ENCODE peak calls at places on chromosomes 6 and 20, in six cellular contexts. One of them, this sample, is unnamed.

GRCh38 chr20:44219287-44219686 is 8.7 kb upstream of the OSER1 start:
- DNase-seq in stomach: no peak
- DNase-seq in HuH-7: no peak
- DNase-seq in effector memory CD4-positive, alpha-beta T cell: no peak
- DNase-seq in stimulated activated CD4-positive, alpha-beta T cell treated with anti-CD3 and anti-CD28 coated beads, Interleukin-4, amount 100 ng/mL, for 48 hours: no peak
- DNase-seq in bronchial epithelial cell: no peak
- DNase-seq in this sample: no peak

GRCh38 chr6:129875610-129876515 is 14.7 kb upstream of the TMEM244 start:
- DNase-seq in stomach: no peak
- DNase-seq in effector memory CD4-positive, alpha-beta T cell: no peak
- DNase-seq in HuH-7: no peak
- DNase-seq in bronchial epithelial cell: no peak
- DNase-seq in stimulated activated CD4-positive, alpha-beta T cell treated with anti-CD3 and anti-CD28 coated beads, Interleukin-4, amount 100 ng/mL, for 48 hours: no peak
- DNase-seq in this sample: no peak

GRCh38 chr6:26268659-26269402 is 96.2 kb upstream of the BTN3A2 start:
- DNase-seq in stimulated activated CD4-positive, alpha-beta T cell treated with anti-CD3 and anti-CD28 coated beads, Interleukin-4, amount 100 ng/mL, for 48 hours: no peak
- DNase-seq in bronchial epithelial cell: peak
- DNase-seq in effector memory CD4-positive, alpha-beta T cell: no peak
- DNase-seq in stomach: no peak
- DNase-seq in HuH-7: no peak
- DNase-seq in this sample: no peak

GRCh38 chr20:63037669-63038268 is 31.0 kb upstream of the BHLHE23 start:
- DNase-seq in bronchial epithelial cell: no peak
- DNase-seq in effector memory CD4-positive, alpha-beta T cell: no peak
- DNase-seq in stomach: no peak
- DNase-seq in stimulated activated CD4-positive, alpha-beta T cell treated with anti-CD3 and anti-CD28 coated beads, Interleukin-4, amount 100 ng/mL, for 48 hours: no peak
- DNase-seq in HuH-7: no peak
- DNase-seq in this sample: no peak

GRCh38 chr20:34747479-34747878 is 43.3 kb downstream of the TP53INP2 start:
- DNase-seq in stimulated activated CD4-positive, alpha-beta T cell treated with anti-CD3 and anti-CD28 coated beads, Interleukin-4, amount 100 ng/mL, for 48 hours: no peak
- DNase-seq in effector memory CD4-positive, alpha-beta T cell: no peak
- DNase-seq in HuH-7: no peak
- DNase-seq in bronchial epithelial cell: no peak
- DNase-seq in stomach: no peak
- DNase-seq in this sample: no peak

GRCh38 chr20:51497542-51498467 is 44.7 kb downstream of the NFATC2 start:
- DNase-seq in bronchial epithelial cell: no peak
- DNase-seq in HuH-7: no peak
- DNase-seq in effector memory CD4-positive, alpha-beta T cell: peak
- DNase-seq in stimulated activated CD4-positive, alpha-beta T cell treated with anti-CD3 and anti-CD28 coated beads, Interleukin-4, amount 100 ng/mL, for 48 hours: peak
- DNase-seq in stomach: no peak
- DNase-seq in this sample: peak

GRCh38 chr6:110944681-110945151 is 13.8 kb upstream of the GTF3C6 start:
- DNase-seq in HuH-7: no peak
- DNase-seq in bronchial epithelial cell: peak
- DNase-seq in stomach: no peak
- DNase-seq in stimulated activated CD4-positive, alpha-beta T cell treated with anti-CD3 and anti-CD28 coated beads, Interleukin-4, amount 100 ng/mL, for 48 hours: peak
- DNase-seq in effector memory CD4-positive, alpha-beta T cell: no peak
- DNase-seq in this sample: peak

GRCh38 chr6:158912591-158912990 is 87.4 kb downstream of the RSPH3 start:
- DNase-seq in bronchial epithelial cell: no peak
- DNase-seq in stimulated activated CD4-positive, alpha-beta T cell treated with anti-CD3 and anti-CD28 coated beads, Interleukin-4, amount 100 ng/mL, for 48 hours: no peak
- DNase-seq in HuH-7: no peak
- DNase-seq in effector memory CD4-positive, alpha-beta T cell: no peak
- DNase-seq in stomach: no peak
- DNase-seq in this sample: no peak

GRCh38 chr6:96015321-96015790 is 418 bp upstream of the FUT9 start:
- DNase-seq in stimulated activated CD4-positive, alpha-beta T cell treated with anti-CD3 and anti-CD28 coated beads, Interleukin-4, amount 100 ng/mL, for 48 hours: no peak
- DNase-seq in bronchial epithelial cell: no peak
- DNase-seq in effector memory CD4-positive, alpha-beta T cell: no peak
- DNase-seq in stomach: peak
- DNase-seq in HuH-7: no peak
- DNase-seq in this sample: no peak

GRCh38 chr6:101110814-101111213 is 229.7 kb upstream of the ASCC3 start:
- DNase-seq in bronchial epithelial cell: peak
- DNase-seq in stimulated activated CD4-positive, alpha-beta T cell treated with anti-CD3 and anti-CD28 coated beads, Interleukin-4, amount 100 ng/mL, for 48 hours: no peak
- DNase-seq in HuH-7: no peak
- DNase-seq in effector memory CD4-positive, alpha-beta T cell: no peak
- DNase-seq in stomach: no peak
- DNase-seq in this sample: no peak

GRCh38 chr6:113190170-113190569 is 667.0 kb upstream of the MARCKS start:
- DNase-seq in HuH-7: no peak
- DNase-seq in stimulated activated CD4-positive, alpha-beta T cell treated with anti-CD3 and anti-CD28 coated beads, Interleukin-4, amount 100 ng/mL, for 48 hours: no peak
- DNase-seq in effector memory CD4-positive, alpha-beta T cell: no peak
- DNase-seq in bronchial epithelial cell: peak
- DNase-seq in stomach: no peak
- DNase-seq in this sample: no peak

GRCh38 chr6:132060591-132060990 is 109.4 kb upstream of the CCN2 start:
- DNase-seq in stomach: no peak
- DNase-seq in HuH-7: no peak
- DNase-seq in bronchial epithelial cell: peak
- DNase-seq in stimulated activated CD4-positive, alpha-beta T cell treated with anti-CD3 and anti-CD28 coated beads, Interleukin-4, amount 100 ng/mL, for 48 hours: no peak
- DNase-seq in effector memory CD4-positive, alpha-beta T cell: no peak
- DNase-seq in this sample: no peak

GRCh38 chr6:127415096-127415495 is 44.1 kb downstream of the KIAA0408 start:
- DNase-seq in effector memory CD4-positive, alpha-beta T cell: no peak
- DNase-seq in bronchial epithelial cell: no peak
- DNase-seq in stimulated activated CD4-positive, alpha-beta T cell treated with anti-CD3 and anti-CD28 coated beads, Interleukin-4, amount 100 ng/mL, for 48 hours: no peak
- DNase-seq in HuH-7: no peak
- DNase-seq in stomach: no peak
- DNase-seq in this sample: no peak

GRCh38 chr6:81997091-81997926 is 244.8 kb upstream of the TENT5A start:
- DNase-seq in HuH-7: no peak
- DNase-seq in stomach: no peak
- DNase-seq in stimulated activated CD4-positive, alpha-beta T cell treated with anti-CD3 and anti-CD28 coated beads, Interleukin-4, amount 100 ng/mL, for 48 hours: no peak
- DNase-seq in effector memory CD4-positive, alpha-beta T cell: no peak
- DNase-seq in bronchial epithelial cell: peak
- DNase-seq in this sample: no peak

GRCh38 chr6:168956884-168957730 is 296.5 kb downstream of the THBS2 start:
- DNase-seq in bronchial epithelial cell: peak
- DNase-seq in stomach: peak
- DNase-seq in effector memory CD4-positive, alpha-beta T cell: no peak
- DNase-seq in HuH-7: peak
- DNase-seq in stimulated activated CD4-positive, alpha-beta T cell treated with anti-CD3 and anti-CD28 coated beads, Interleukin-4, amount 100 ng/mL, for 48 hours: peak
- DNase-seq in this sample: peak

GRCh38 chr6:92577077-92577719 is 842.2 kb downstream of the EPHA7 start:
- DNase-seq in stomach: no peak
- DNase-seq in stimulated activated CD4-positive, alpha-beta T cell treated with anti-CD3 and anti-CD28 coated beads, Interleukin-4, amount 100 ng/mL, for 48 hours: no peak
- DNase-seq in bronchial epithelial cell: no peak
- DNase-seq in effector memory CD4-positive, alpha-beta T cell: no peak
- DNase-seq in HuH-7: no peak
- DNase-seq in this sample: no peak

GRCh38 chr6:39464067-39464466 is 141.6 kb upstream of the KCNK16 start:
- DNase-seq in stimulated activated CD4-positive, alpha-beta T cell treated with anti-CD3 and anti-CD28 coated beads, Interleukin-4, amount 100 ng/mL, for 48 hours: no peak
- DNase-seq in effector memory CD4-positive, alpha-beta T cell: no peak
- DNase-seq in bronchial epithelial cell: no peak
- DNase-seq in HuH-7: no peak
- DNase-seq in stomach: no peak
- DNase-seq in this sample: no peak

GRCh38 chr6:16267428-16268263 is 29.3 kb downstream of the GMPR start:
- DNase-seq in HuH-7: no peak
- DNase-seq in bronchial epithelial cell: no peak
- DNase-seq in effector memory CD4-positive, alpha-beta T cell: no peak
- DNase-seq in stimulated activated CD4-positive, alpha-beta T cell treated with anti-CD3 and anti-CD28 coated beads, Interleukin-4, amount 100 ng/mL, for 48 hours: no peak
- DNase-seq in stomach: no peak
- DNase-seq in this sample: no peak

GRCh38 chr20:43975096-43975768 is 60.6 kb downstream of the TOX2 start:
- DNase-seq in stomach: no peak
- DNase-seq in HuH-7: no peak
- DNase-seq in stimulated activated CD4-positive, alpha-beta T cell treated with anti-CD3 and anti-CD28 coated beads, Interleukin-4, amount 100 ng/mL, for 48 hours: no peak
- DNase-seq in effector memory CD4-positive, alpha-beta T cell: no peak
- DNase-seq in bronchial epithelial cell: peak
- DNase-seq in this sample: no peak

GRCh38 chr20:7859371-7859802 is 80.9 kb downstream of the HAO1 start:
- DNase-seq in HuH-7: peak
- DNase-seq in bronchial epithelial cell: peak
- DNase-seq in stimulated activated CD4-positive, alpha-beta T cell treated with anti-CD3 and anti-CD28 coated beads, Interleukin-4, amount 100 ng/mL, for 48 hours: no peak
- DNase-seq in stomach: no peak
- DNase-seq in effector memory CD4-positive, alpha-beta T cell: no peak
- DNase-seq in this sample: no peak

GRCh38 chr6:71194730-71195129 is 93.9 kb upstream of the OGFRL1 start:
- DNase-seq in HuH-7: no peak
- DNase-seq in effector memory CD4-positive, alpha-beta T cell: no peak
- DNase-seq in bronchial epithelial cell: peak
- DNase-seq in stimulated activated CD4-positive, alpha-beta T cell treated with anti-CD3 and anti-CD28 coated beads, Interleukin-4, amount 100 ng/mL, for 48 hours: no peak
- DNase-seq in stomach: no peak
- DNase-seq in this sample: no peak

GRCh38 chr6:87922947-87923330 is 124.7 kb upstream of the SPACA1 start:
- DNase-seq in stimulated activated CD4-positive, alpha-beta T cell treated with anti-CD3 and anti-CD28 coated beads, Interleukin-4, amount 100 ng/mL, for 48 hours: no peak
- DNase-seq in stomach: no peak
- DNase-seq in HuH-7: no peak
- DNase-seq in effector memory CD4-positive, alpha-beta T cell: no peak
- DNase-seq in bronchial epithelial cell: no peak
- DNase-seq in this sample: no peak

GRCh38 chr6:37517411-37517812 is 17.7 kb upstream of the CCDC167 start:
- DNase-seq in HuH-7: no peak
- DNase-seq in effector memory CD4-positive, alpha-beta T cell: peak
- DNase-seq in bronchial epithelial cell: no peak
- DNase-seq in stimulated activated CD4-positive, alpha-beta T cell treated with anti-CD3 and anti-CD28 coated beads, Interleukin-4, amount 100 ng/mL, for 48 hours: peak
- DNase-seq in stomach: no peak
- DNase-seq in this sample: no peak

GRCh38 chr6:10028202-10028601 is 386.7 kb downstream of the TFAP2A start:
- DNase-seq in effector memory CD4-positive, alpha-beta T cell: no peak
- DNase-seq in HuH-7: no peak
- DNase-seq in stomach: no peak
- DNase-seq in bronchial epithelial cell: no peak
- DNase-seq in stimulated activated CD4-positive, alpha-beta T cell treated with anti-CD3 and anti-CD28 coated beads, Interleukin-4, amount 100 ng/mL, for 48 hours: no peak
- DNase-seq in this sample: no peak

GRCh38 chr20:25540273-25540672 is 45.1 kb downstream of the NINL start:
- DNase-seq in effector memory CD4-positive, alpha-beta T cell: no peak
- DNase-seq in bronchial epithelial cell: peak
- DNase-seq in HuH-7: no peak
- DNase-seq in stimulated activated CD4-positive, alpha-beta T cell treated with anti-CD3 and anti-CD28 coated beads, Interleukin-4, amount 100 ng/mL, for 48 hours: no peak
- DNase-seq in stomach: no peak
- DNase-seq in this sample: no peak

GRCh38 chr6:156687875-156688549 is 89.2 kb upstream of the ARID1B start:
- DNase-seq in effector memory CD4-positive, alpha-beta T cell: no peak
- DNase-seq in stomach: peak
- DNase-seq in HuH-7: peak
- DNase-seq in bronchial epithelial cell: peak
- DNase-seq in stimulated activated CD4-positive, alpha-beta T cell treated with anti-CD3 and anti-CD28 coated beads, Interleukin-4, amount 100 ng/mL, for 48 hours: no peak
- DNase-seq in this sample: no peak

GRCh38 chr6:11711644-11711993 is 67.0 kb downstream of the ADTRP start:
- DNase-seq in stimulated activated CD4-positive, alpha-beta T cell treated with anti-CD3 and anti-CD28 coated beads, Interleukin-4, amount 100 ng/mL, for 48 hours: peak
- DNase-seq in stomach: no peak
- DNase-seq in bronchial epithelial cell: peak
- DNase-seq in effector memory CD4-positive, alpha-beta T cell: no peak
- DNase-seq in HuH-7: no peak
- DNase-seq in this sample: peak

GRCh38 chr20:2314759-2315439 is 19.1 kb downstream of the TGM3 start:
- DNase-seq in stimulated activated CD4-positive, alpha-beta T cell treated with anti-CD3 and anti-CD28 coated beads, Interleukin-4, amount 100 ng/mL, for 48 hours: no peak
- DNase-seq in effector memory CD4-positive, alpha-beta T cell: no peak
- DNase-seq in stomach: no peak
- DNase-seq in bronchial epithelial cell: peak
- DNase-seq in HuH-7: no peak
- DNase-seq in this sample: no peak

GRCh38 chr6:168574699-168575195 is 133.8 kb downstream of the SMOC2 start:
- DNase-seq in HuH-7: no peak
- DNase-seq in effector memory CD4-positive, alpha-beta T cell: no peak
- DNase-seq in stimulated activated CD4-positive, alpha-beta T cell treated with anti-CD3 and anti-CD28 coated beads, Interleukin-4, amount 100 ng/mL, for 48 hours: no peak
- DNase-seq in stomach: no peak
- DNase-seq in bronchial epithelial cell: peak
- DNase-seq in this sample: no peak

GRCh38 chr20:19621072-19621471 is 137.0 kb upstream of the RIN2 start:
- DNase-seq in stomach: no peak
- DNase-seq in HuH-7: no peak
- DNase-seq in stimulated activated CD4-positive, alpha-beta T cell treated with anti-CD3 and anti-CD28 coated beads, Interleukin-4, amount 100 ng/mL, for 48 hours: no peak
- DNase-seq in bronchial epithelial cell: peak
- DNase-seq in effector memory CD4-positive, alpha-beta T cell: no peak
- DNase-seq in this sample: no peak

GRCh38 chr20:9474835-9475413 is 39.5 kb upstream of the LAMP5 start:
- DNase-seq in HuH-7: no peak
- DNase-seq in stimulated activated CD4-positive, alpha-beta T cell treated with anti-CD3 and anti-CD28 coated beads, Interleukin-4, amount 100 ng/mL, for 48 hours: no peak
- DNase-seq in effector memory CD4-positive, alpha-beta T cell: no peak
- DNase-seq in stomach: no peak
- DNase-seq in bronchial epithelial cell: peak
- DNase-seq in this sample: no peak

GRCh38 chr6:46189726-46190125 is 18.9 kb upstream of the ENPP5 start:
- DNase-seq in effector memory CD4-positive, alpha-beta T cell: no peak
- DNase-seq in HuH-7: no peak
- DNase-seq in bronchial epithelial cell: no peak
- DNase-seq in stimulated activated CD4-positive, alpha-beta T cell treated with anti-CD3 and anti-CD28 coated beads, Interleukin-4, amount 100 ng/mL, for 48 hours: no peak
- DNase-seq in stomach: no peak
- DNase-seq in this sample: no peak

GRCh38 chr6:5501837-5502236 is 240.5 kb downstream of the FARS2 start:
- DNase-seq in stomach: no peak
- DNase-seq in stimulated activated CD4-positive, alpha-beta T cell treated with anti-CD3 and anti-CD28 coated beads, Interleukin-4, amount 100 ng/mL, for 48 hours: no peak
- DNase-seq in bronchial epithelial cell: no peak
- DNase-seq in effector memory CD4-positive, alpha-beta T cell: no peak
- DNase-seq in HuH-7: no peak
- DNase-seq in this sample: no peak

GRCh38 chr6:144466716-144467115 is 181.6 kb downstream of the UTRN start:
- DNase-seq in stimulated activated CD4-positive, alpha-beta T cell treated with anti-CD3 and anti-CD28 coated beads, Interleukin-4, amount 100 ng/mL, for 48 hours: no peak
- DNase-seq in stomach: no peak
- DNase-seq in effector memory CD4-positive, alpha-beta T cell: no peak
- DNase-seq in bronchial epithelial cell: no peak
- DNase-seq in HuH-7: no peak
- DNase-seq in this sample: no peak

GRCh38 chr6:50826803-50827202 is 8.1 kb downstream of the TFAP2B start:
- DNase-seq in bronchial epithelial cell: no peak
- DNase-seq in HuH-7: no peak
- DNase-seq in stimulated activated CD4-positive, alpha-beta T cell treated with anti-CD3 and anti-CD28 coated beads, Interleukin-4, amount 100 ng/mL, for 48 hours: no peak
- DNase-seq in stomach: no peak
- DNase-seq in effector memory CD4-positive, alpha-beta T cell: no peak
- DNase-seq in this sample: no peak

GRCh38 chr6:54366647-54367327 is 58.5 kb downstream of the TINAG start:
- DNase-seq in stimulated activated CD4-positive, alpha-beta T cell treated with anti-CD3 and anti-CD28 coated beads, Interleukin-4, amount 100 ng/mL, for 48 hours: no peak
- DNase-seq in bronchial epithelial cell: peak
- DNase-seq in HuH-7: no peak
- DNase-seq in effector memory CD4-positive, alpha-beta T cell: no peak
- DNase-seq in stomach: no peak
- DNase-seq in this sample: no peak

GRCh38 chr20:34834459-34834893 is 9.0 kb upstream of the NCOA6 start:
- DNase-seq in bronchial epithelial cell: peak
- DNase-seq in stimulated activated CD4-positive, alpha-beta T cell treated with anti-CD3 and anti-CD28 coated beads, Interleukin-4, amount 100 ng/mL, for 48 hours: no peak
- DNase-seq in effector memory CD4-positive, alpha-beta T cell: no peak
- DNase-seq in stomach: no peak
- DNase-seq in HuH-7: peak
- DNase-seq in this sample: no peak